ENCODE peak calls at places on chromosomes 3 and 15, in seven cellular contexts. R, I, B, X, H, J and S are unnamed samples.

GRCh38 chr3:45491344-45491743 is 103.0 kb downstream of the LARS2 start:
- DNase-seq in R (no peak), J (no peak), H (peak), B (no peak), I (no peak), X (no peak), S (no peak)

GRCh38 chr3:61809879-61810278 is 248.5 kb downstream of the PTPRG start:
- DNase-seq in J (peak), H (no peak), I (no peak), B (no peak), R (no peak), X (no peak), S (no peak)

GRCh38 chr15:85155857-85156256 is 174.2 kb downstream of the PDE8A start:
- DNase-seq in J (no peak), R (no peak), X (no peak), I (no peak), H (no peak), B (no peak), S (no peak)

GRCh38 chr3:110420158-110420641 is 651.4 kb upstream of the NECTIN3 start:
- DNase-seq in R (peak), J (no peak), I (no peak), B (peak), X (no peak), H (peak), S (no peak)

GRCh38 chr15:73399163-73399562 is 30.4 kb upstream of the HCN4 start:
- DNase-seq in B (no peak), H (no peak), I (no peak), R (no peak), X (no peak), J (no peak), S (no peak)

GRCh38 chr15:71080705-71081104 is 34.6 kb upstream of the THSD4 start:
- DNase-seq in I (no peak), X (no peak), J (no peak), R (peak), H (peak), B (no peak), S (no peak)

GRCh38 chr3:3113042-3113709 is 3.0 kb upstream of the IL5RA start:
- DNase-seq in B (no peak), J (no peak), H (no peak), I (no peak), R (no peak), X (no peak), S (no peak)

GRCh38 chr3:186772886-186773417 is 10.4 kb upstream of the EIF4A2 start:
- DNase-seq in B (no peak), J (peak), X (peak), R (peak), I (peak), H (no peak), S (peak)

GRCh38 chr15:74830868-74831267 is 4.4 kb downstream of the CPLX3 start:
- DNase-seq in H (no peak), I (no peak), J (no peak), X (no peak), R (no peak), B (no peak), S (no peak)

GRCh38 chr3:99878005-99878404 is 60.3 kb downstream of the CMSS1 start:
- DNase-seq in X (no peak), H (peak), R (peak), B (no peak), J (no peak), I (no peak), S (no peak)

GRCh38 chr3:46895204-46895660 is 17.7 kb downstream of the PTH1R start:
- DNase-seq in B (peak), H (peak), X (no peak), R (no peak), I (peak), J (peak), S (no peak)

GRCh38 chr15:71290002-71290401 is 174.7 kb downstream of the THSD4 start:
- DNase-seq in R (no peak), I (no peak), X (no peak), J (no peak), H (no peak), B (no peak), S (no peak)

GRCh38 chr15:55576911-55577310 is 11.2 kb downstream of the PYGO1 start:
- DNase-seq in J (no peak), X (no peak), B (no peak), H (no peak), I (no peak), R (no peak), S (no peak)

GRCh38 chr15:99618941-99619411 is 53.2 kb downstream of the MEF2A start:
- DNase-seq in R (peak), I (no peak), X (no peak), H (peak), B (no peak), J (no peak), S (no peak)

GRCh38 chr3:150521458-150521857 is 24.8 kb downstream of the SERP1 start:
- DNase-seq in B (no peak), J (no peak), I (no peak), R (no peak), H (no peak), X (no peak), S (no peak)

GRCh38 chr3:128496602-128497304 is 3.8 kb upstream of the GATA2 start:
- DNase-seq in J (no peak), X (no peak), B (no peak), H (peak), I (no peak), R (no peak), S (no peak)

GRCh38 chr3:111480091-111480490 is 61.9 kb upstream of the CD96 start:
- DNase-seq in B (no peak), R (no peak), X (no peak), H (no peak), I (no peak), J (no peak), S (no peak)

GRCh38 chr3:8561365-8561764 is 59.7 kb downstream of the LMCD1 start:
- DNase-seq in I (no peak), X (no peak), B (no peak), R (peak), J (no peak), H (no peak), S (no peak)

GRCh38 chr15:70035051-70035718 is 62.5 kb downstream of the TLE3 start:
- DNase-seq in H (no peak), I (peak), B (no peak), J (no peak), X (no peak), R (no peak), S (no peak)

GRCh38 chr3:72161870-72162617 is 377.1 kb upstream of the PROK2 start:
- DNase-seq in B (peak), R (peak), X (no peak), J (peak), I (no peak), H (peak), S (no peak)

GRCh38 chr3:8864570-8865350 is 95.3 kb upstream of the OXTR start:
- DNase-seq in I (no peak), X (no peak), B (no peak), R (no peak), J (no peak), H (no peak), S (no peak)

GRCh38 chr3:42732196-42732828 is 29.7 kb upstream of the HHATL start:
- DNase-seq in B (no peak), X (no peak), R (no peak), J (no peak), I (no peak), H (no peak), S (no peak)

GRCh38 chr3:134956844-134957243 is 161.8 kb downstream of the EPHB1 start:
- DNase-seq in I (no peak), B (no peak), X (no peak), R (no peak), H (no peak), J (no peak), S (no peak)

GRCh38 chr3:186815490-186815889 is 9.2 kb upstream of the RFC4 start:
- DNase-seq in R (peak), I (no peak), H (peak), J (no peak), X (no peak), B (peak), S (no peak)

GRCh38 chr3:143567823-143568222 is 280.4 kb downstream of the SLC9A9 start:
- DNase-seq in R (peak), J (no peak), X (no peak), H (no peak), B (no peak), I (no peak), S (no peak)

GRCh38 chr3:40128169-40128568 is 181.3 kb upstream of the EIF1B start:
- DNase-seq in H (no peak), X (no peak), I (no peak), J (no peak), B (no peak), R (no peak), S (no peak)

GRCh38 chr3:134680796-134681526 is 30.1 kb upstream of the KY start:
- DNase-seq in H (no peak), X (no peak), R (no peak), B (no peak), J (no peak), I (no peak), S (no peak)

GRCh38 chr3:135930243-135930642 is 35.3 kb upstream of the PPP2R3A start:
- DNase-seq in I (no peak), R (no peak), J (no peak), B (no peak), X (no peak), H (no peak), S (no peak)

GRCh38 chr3:128326051-128326823 is 140.5 kb downstream of the DNAJB8 start:
- DNase-seq in X (no peak), H (no peak), B (no peak), R (no peak), J (no peak), I (no peak), S (peak)

GRCh38 chr3:72515915-72516314 is 332.3 kb downstream of the SHQ1 start:
- DNase-seq in H (no peak), J (no peak), X (no peak), B (no peak), I (no peak), R (no peak), S (no peak)

GRCh38 chr15:65873271-65873670 is 4.0 kb downstream of the RAB11A start:
- DNase-seq in I (no peak), X (no peak), J (no peak), H (peak), R (no peak), B (no peak), S (no peak)

GRCh38 chr3:71865727-71866126 is 80.8 kb upstream of the PROK2 start:
- DNase-seq in J (no peak), R (no peak), B (no peak), H (peak), X (no peak), I (no peak), S (no peak)

GRCh38 chr3:39379778-39380155 is 3.4 kb upstream of the SLC25A38 start:
- DNase-seq in H (no peak), B (no peak), X (no peak), J (no peak), R (no peak), I (no peak), S (no peak)

GRCh38 chr3:11600501-11601282 is 43.0 kb downstream of the VGLL4 start:
- DNase-seq in I (no peak), B (peak), X (no peak), J (peak), R (peak), H (peak), S (peak)

GRCh38 chr15:29570931-29571727 is 251.1 kb downstream of the TJP1 start:
- DNase-seq in R (peak), B (peak), X (no peak), I (no peak), H (peak), J (no peak), S (no peak)

GRCh38 chr3:32432711-32433530 is 41.3 kb downstream of the CMTM7 start:
- DNase-seq in J (no peak), B (no peak), R (no peak), X (no peak), H (no peak), I (no peak), S (no peak)

GRCh38 chr3:55488398-55489055 is 1.4 kb upstream of the WNT5A start:
- DNase-seq in J (peak), B (peak), R (peak), H (peak), I (peak), X (no peak), S (no peak)

GRCh38 chr3:55486101-55486856 is 827 bp downstream of the WNT5A start:
- DNase-seq in R (peak), J (no peak), H (peak), B (no peak), X (no peak), I (peak), S (peak)

GRCh38 chr3:55486857-55487375 is at the start of gene WNT5A:
- DNase-seq in R (peak), H (peak), X (no peak), J (no peak), I (peak), B (no peak), S (no peak)

GRCh38 chr3:55489804-55490132 is 2.7 kb upstream of the WNT5A start:
- DNase-seq in X (no peak), H (no peak), I (no peak), B (no peak), J (no peak), R (no peak), S (peak)

DNA sequence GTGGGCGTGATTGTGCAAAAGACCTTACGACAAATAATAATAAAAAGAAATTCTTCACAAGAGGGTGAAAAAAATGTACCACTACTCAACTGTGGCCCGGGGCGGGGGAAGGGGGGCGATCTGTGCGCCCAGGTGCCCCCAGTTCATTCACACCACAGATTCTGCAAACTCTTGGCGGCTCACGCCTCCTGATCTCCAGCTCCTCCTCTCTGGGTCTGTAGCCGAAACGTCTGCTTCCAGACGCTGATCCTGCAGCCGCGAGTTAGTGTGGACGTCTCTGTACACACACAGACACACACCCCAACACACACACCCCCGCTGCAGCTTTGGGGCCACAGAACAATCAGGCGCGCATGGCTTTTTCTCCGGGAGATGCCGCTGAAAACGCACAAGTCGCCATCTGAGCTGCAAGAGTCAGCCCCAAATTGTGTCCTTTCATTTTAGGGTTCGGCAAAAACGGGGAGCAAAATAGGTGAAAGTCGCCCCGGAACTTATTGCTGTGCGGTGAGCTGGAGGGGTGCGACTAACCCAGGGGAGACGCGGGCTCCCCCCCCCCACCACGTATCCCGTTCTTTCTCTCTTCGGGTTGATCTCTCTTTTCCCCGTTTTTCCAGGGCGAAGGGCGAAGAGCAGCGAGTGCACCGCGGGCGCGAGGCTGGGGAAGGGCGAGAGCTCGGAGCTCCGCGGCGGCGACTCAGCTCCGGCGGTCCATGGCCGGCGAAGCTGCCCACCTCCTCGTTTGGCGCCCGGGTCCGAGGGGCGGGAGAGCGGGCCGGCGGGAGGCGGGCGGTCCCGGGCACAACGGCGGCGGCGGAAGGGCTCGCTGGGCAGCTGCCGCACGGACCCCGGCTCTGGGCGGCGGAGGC is 503 bp upstream of the WNT5A start:
- DNase-seq in J (no peak), B (peak), X (no peak), I (peak), R (peak), H (peak), S (peak)
- TF ChIP-seq CTCF in J (no peak), B (no peak), X (no peak), I (no peak), R (no peak), H (no peak), S (no peak)

GRCh38 chr15:60299452-60300047 is 98.2 kb downstream of the ANXA2 start:
- DNase-seq in I (no peak), X (no peak), B (peak), J (peak), H (peak), R (peak), S (no peak)

GRCh38 chr15:60297047-60297446 is 100.7 kb downstream of the ANXA2 start:
- DNase-seq in J (no peak), B (no peak), X (no peak), I (no peak), R (no peak), H (peak), S (no peak)

DNA sequence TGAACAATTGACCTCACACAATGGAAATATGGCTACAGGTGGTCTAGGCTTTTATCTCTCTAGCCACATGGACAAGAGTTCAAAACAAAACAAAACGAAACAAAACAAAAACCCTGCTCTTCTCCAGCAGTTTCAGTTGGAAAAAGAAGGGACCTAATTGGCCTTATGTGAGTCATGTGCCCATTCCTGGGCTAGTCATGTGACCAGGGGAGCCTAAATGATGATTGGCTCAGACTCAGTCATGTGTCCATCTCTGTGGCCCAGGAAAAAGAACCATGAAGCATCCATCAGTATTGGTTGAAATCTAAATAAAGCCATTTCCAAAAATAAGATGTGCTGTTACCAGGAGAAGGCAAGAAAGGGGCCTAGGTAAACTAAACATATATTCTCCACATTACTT is 96.8 kb downstream of the ANXA2 start:
- DNase-seq in X (no peak), B (peak), R (no peak), I (no peak), H (no peak), J (no peak), S (no peak)
- H3K27ac ChIP-seq in X (no peak), B (no peak), R (no peak), I (no peak), H (no peak), J (no peak), S (no peak)

GRCh38 chr3:23926736-23927135 is 9.8 kb downstream of the RPL15 start:
- DNase-seq in I (no peak), J (no peak), R (no peak), B (no peak), H (no peak), X (no peak), S (no peak)
- TF ChIP-seq CTCF in I (no peak), J (no peak), R (no peak), B (peak), H (no peak), X (no peak), S (no peak)

DNA sequence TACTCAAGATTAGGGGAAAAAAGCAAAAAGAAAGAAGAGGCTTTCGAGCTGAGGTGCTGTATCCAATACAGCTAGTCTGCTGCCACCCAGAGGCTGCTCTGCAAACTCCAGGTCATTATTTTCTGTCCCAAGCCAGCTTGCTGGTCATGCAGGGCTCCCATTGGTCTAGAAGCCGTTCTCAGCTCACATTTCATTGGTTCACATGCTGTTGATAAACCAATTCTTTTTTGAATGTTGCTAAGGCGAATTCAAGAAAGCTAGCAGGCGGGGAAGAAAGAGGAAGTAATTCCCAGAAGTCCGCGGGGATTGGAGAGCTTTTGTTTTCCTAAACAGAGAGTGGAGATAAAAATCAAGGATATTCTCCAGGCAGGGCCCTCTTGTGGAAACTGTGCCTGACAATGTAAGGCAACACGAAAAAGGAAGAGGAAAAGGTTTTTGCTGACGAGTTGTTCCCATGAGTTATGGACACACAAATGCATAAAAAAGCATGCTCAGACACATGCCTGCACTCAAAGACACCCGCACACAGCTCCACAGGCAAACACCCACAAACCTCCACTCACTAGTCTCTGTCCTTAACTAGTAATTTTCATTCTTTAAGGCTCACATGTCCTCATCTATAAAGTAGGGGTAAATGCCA is 33.4 kb downstream of the FSTL1 start:
- DNase-seq in B (peak), R (peak), H (peak), I (peak), X (peak), J (peak), S (no peak)
- H3K27ac ChIP-seq in B (peak), R (peak), H (peak), I (peak), X (peak), J (peak), S (peak)

GRCh38 chr3:60431599-60431958 is 819.7 kb downstream of the FHIT start:
- DNase-seq in H (no peak), X (no peak), B (no peak), J (no peak), I (no peak), R (peak), S (no peak)
- TF ChIP-seq CTCF in H (no peak), X (no peak), B (no peak), J (no peak), I (no peak), R (no peak), S (no peak)

GRCh38 chr3:53044371-53045106 is 1.3 kb downstream of the SFMBT1 start:
- DNase-seq in B (peak), X (no peak), I (peak), H (peak), J (peak), R (peak), S (no peak)

GRCh38 chr3:53046171-53047170 is 598 bp upstream of the SFMBT1 start:
- DNase-seq in B (peak), R (no peak), X (no peak), I (peak), J (peak), H (no peak), S (peak)

GRCh38 chr3:53043738-53044137 is 2.1 kb downstream of the SFMBT1 start:
- DNase-seq in X (no peak), R (no peak), J (no peak), B (no peak), H (no peak), I (no peak), S (no peak)

GRCh38 chr3:53045107-53045783 is 628 bp downstream of the SFMBT1 start:
- DNase-seq in J (peak), I (peak), X (no peak), B (peak), R (no peak), H (no peak), S (peak)

DNA sequence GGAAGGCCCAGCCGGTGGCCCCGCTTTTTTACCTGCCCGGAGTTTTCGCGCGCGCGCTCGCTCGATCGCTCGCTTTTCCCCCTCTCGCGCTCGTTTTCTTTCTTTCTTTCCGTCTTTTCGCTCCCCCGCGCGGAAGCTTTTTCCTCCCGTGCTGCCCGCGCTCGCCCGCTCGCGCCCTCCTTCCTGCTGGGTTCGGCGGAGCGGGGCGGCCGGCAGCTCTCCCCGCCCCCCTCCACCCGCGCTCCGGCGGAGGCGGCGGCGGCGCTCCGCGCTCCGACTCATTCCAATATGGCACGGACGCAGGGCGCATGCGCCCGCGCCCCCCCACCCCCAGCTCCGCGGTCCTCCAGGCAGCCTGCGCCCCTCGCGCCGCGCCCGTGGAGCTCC is at the start of gene SFMBT1:
- DNase-seq in R (no peak), J (peak), X (no peak), I (peak), H (peak), B (peak), S (peak)
- H3K27ac ChIP-seq in R (no peak), J (peak), X (peak), I (peak), H (peak), B (peak), S (peak)